ENCODE peak calls at places on chromosomes 1 and 21, in eight cellular contexts. B is endothelial cell, U is A549, E is fibroblast of mammary gland, X is kidney glomerular epithelial cell, S is GM12892, G is HS-5, V is AG08396. A is an unnamed sample.
A peak's percentile ranks its signal among the peaks of the same experiment; 100 is the strongest.

GRCh38 chr1:201769966-201770365 is 59.0 kb upstream of the IPO9 start:
- DNase-seq in S (no peak), X (no peak), B (no peak), E (peak; percentile 93), U (no peak), G (no peak), V (no peak), A (no peak)

GRCh38 chr1:85091647-85092295 is 43.5 kb upstream of the MCOLN3 start:
- DNase-seq in U (no peak), B (no peak), G (no peak), S (no peak), V (no peak), X (no peak), E (peak; percentile 29), A (no peak)

GRCh38 chr1:221093903-221094865 is 214.9 kb downstream of the HLX start:
- DNase-seq in B (no peak), U (no peak), G (no peak), E (no peak), X (no peak), V (no peak), S (no peak), A (no peak)

GRCh38 chr1:186869829-186870228 is 41.1 kb downstream of the PLA2G4A start:
- DNase-seq in B (no peak), G (no peak), U (no peak), E (no peak), S (no peak), V (no peak), X (no peak), A (no peak)

GRCh38 chr21:33394260-33394659 is 9.0 kb upstream of the IFNGR2 start:
- DNase-seq in B (no peak), X (no peak), E (no peak), G (no peak), S (no peak), V (no peak), U (no peak), A (no peak)

GRCh38 chr1:11000526-11000925 is 11.9 kb upstream of the TARDBP start:
- DNase-seq in V (no peak), X (no peak), G (no peak), U (no peak), S (no peak), B (no peak), E (no peak), A (no peak)

GRCh38 chr1:119336738-119337315 is 31.8 kb upstream of the HAO2 start:
- DNase-seq in B (no peak), S (no peak), X (no peak), V (no peak), U (no peak), E (no peak), G (no peak), A (no peak)

GRCh38 chr1:203346755-203347102 is 4.2 kb downstream of the FMOD start:
- DNase-seq in U (no peak), E (no peak), B (no peak), V (no peak), X (no peak), G (no peak), S (no peak), A (no peak)

A was measured in RCC 7860.